ENCODE peak calls at places on chromosomes 11 and 22, in five cellular contexts. One of them, this sample, is unnamed.

GRCh38 chr22:35643991-35644390 is 4.3 kb upstream of the APOL6 start:
- DNase-seq in endodermal cell: no peak
- DNase-seq in GM10248: no peak
- DNase-seq in HFF-Myc: no peak
- DNase-seq in WTC11: no peak
- DNase-seq in this sample: no peak

GRCh38 chr11:16456366-16456765 is 100.0 kb upstream of the SOX6 start:
- DNase-seq in endodermal cell: no peak
- DNase-seq in GM10248: no peak
- DNase-seq in HFF-Myc: no peak
- DNase-seq in WTC11: no peak
- DNase-seq in this sample: no peak

GRCh38 chr11:118149493-118149892 is 3.1 kb downstream of the SCN4B start:
- DNase-seq in endodermal cell: peak
- DNase-seq in GM10248: no peak
- DNase-seq in HFF-Myc: no peak
- DNase-seq in WTC11: no peak
- DNase-seq in this sample: no peak

GRCh38 chr22:39474351-39474991 is 17.7 kb downstream of the MGAT3 start:
- DNase-seq in endodermal cell: peak
- DNase-seq in GM10248: no peak
- DNase-seq in HFF-Myc: no peak
- DNase-seq in WTC11: peak
- DNase-seq in this sample: peak

GRCh38 chr11:62245271-62245753 is 3.3 kb downstream of the SCGB1D2 start:
- DNase-seq in endodermal cell: peak
- DNase-seq in GM10248: peak
- DNase-seq in HFF-Myc: no peak
- DNase-seq in WTC11: peak
- DNase-seq in this sample: peak

GRCh38 chr11:94897330-94897768 is 76.0 kb downstream of the CWC15 start:
- DNase-seq in endodermal cell: peak
- DNase-seq in GM10248: peak
- DNase-seq in HFF-Myc: peak
- DNase-seq in WTC11: peak
- DNase-seq in this sample: peak

GRCh38 chr22:22583030-22583429 is 24.0 kb upstream of the PRAME start:
- DNase-seq in endodermal cell: no peak
- DNase-seq in GM10248: no peak
- DNase-seq in HFF-Myc: no peak
- DNase-seq in WTC11: no peak
- DNase-seq in this sample: no peak

GRCh38 chr11:27158763-27159679 is 118.4 kb downstream of the BBOX1 start:
- DNase-seq in endodermal cell: peak
- DNase-seq in GM10248: peak
- DNase-seq in HFF-Myc: peak
- DNase-seq in WTC11: peak
- DNase-seq in this sample: peak

GRCh38 chr22:39351689-39352214 is 2.0 kb downstream of the SYNGR1 start:
- DNase-seq in endodermal cell: peak
- DNase-seq in GM10248: no peak
- DNase-seq in HFF-Myc: no peak
- DNase-seq in WTC11: peak
- DNase-seq in this sample: peak

GRCh38 chr11:77374611-77375031 is 73.1 kb upstream of the GDPD4 start:
- DNase-seq in endodermal cell: no peak
- DNase-seq in GM10248: no peak
- DNase-seq in HFF-Myc: no peak
- DNase-seq in WTC11: no peak
- DNase-seq in this sample: no peak

GRCh38 chr22:19467912-19468311 is 11.1 kb downstream of the UFD1 start:
- DNase-seq in endodermal cell: no peak
- DNase-seq in GM10248: no peak
- DNase-seq in HFF-Myc: no peak
- DNase-seq in WTC11: no peak
- DNase-seq in this sample: no peak

GRCh38 chr11:109426442-109426841 is 4.5 kb downstream of the C11orf87 start:
- DNase-seq in endodermal cell: no peak
- DNase-seq in GM10248: no peak
- DNase-seq in HFF-Myc: no peak
- DNase-seq in WTC11: no peak
- DNase-seq in this sample: no peak

GRCh38 chr11:85845052-85845631 is 10.0 kb upstream of the CCDC83 start:
- DNase-seq in endodermal cell: no peak
- DNase-seq in GM10248: no peak
- DNase-seq in HFF-Myc: no peak
- DNase-seq in WTC11: no peak
- DNase-seq in this sample: no peak

GRCh38 chr11:304915-305833 is 2.4 kb upstream of the IFITM2 start:
- DNase-seq in endodermal cell: peak
- DNase-seq in GM10248: peak
- DNase-seq in HFF-Myc: no peak
- DNase-seq in WTC11: peak
- DNase-seq in this sample: peak

GRCh38 chr11:91587131-91587530 is 637.5 kb upstream of the FAT3 start:
- DNase-seq in endodermal cell: no peak
- DNase-seq in GM10248: no peak
- DNase-seq in HFF-Myc: no peak
- DNase-seq in WTC11: no peak
- DNase-seq in this sample: no peak

GRCh38 chr11:629237-629583 is 2.2 kb upstream of the SCT start:
- DNase-seq in endodermal cell: peak
- DNase-seq in GM10248: peak
- DNase-seq in HFF-Myc: no peak
- DNase-seq in WTC11: peak
- DNase-seq in this sample: no peak

DNA sequence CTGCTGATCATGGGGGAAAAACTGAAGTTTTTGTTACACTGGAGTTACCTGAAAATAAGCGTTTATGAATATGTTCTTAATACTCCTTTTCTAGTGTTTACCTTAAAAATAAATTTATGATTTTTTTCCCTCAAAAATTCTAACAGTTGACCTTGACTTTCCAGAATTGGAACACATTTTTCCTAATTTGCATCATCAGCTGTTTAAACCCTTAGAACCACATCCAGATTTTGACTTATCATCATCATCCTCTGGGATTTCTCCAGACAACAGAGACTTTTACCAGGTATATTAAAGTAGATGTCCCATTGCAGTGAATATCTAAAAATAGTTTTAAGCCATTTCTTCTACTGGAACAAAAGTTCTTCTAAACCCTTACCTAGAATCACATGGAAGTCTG is 17.2 kb downstream of the TAF1D start:
- DNase-seq in endodermal cell: no peak
- DNase-seq in GM10248: no peak
- DNase-seq in HFF-Myc: no peak
- DNase-seq in WTC11: no peak
- DNase-seq in this sample: no peak
- TF ChIP-seq CTCF in endodermal cell: no peak
- TF ChIP-seq CTCF in GM10248: no peak
- TF ChIP-seq CTCF in HFF-Myc: no peak
- TF ChIP-seq CTCF in WTC11: no peak
- TF ChIP-seq CTCF in this sample: no peak

GRCh38 chr11:32297629-32298028 is 137.7 kb downstream of the WT1 start:
- DNase-seq in endodermal cell: no peak
- DNase-seq in GM10248: peak
- DNase-seq in HFF-Myc: peak
- DNase-seq in WTC11: no peak
- DNase-seq in this sample: no peak
- TF ChIP-seq CTCF in endodermal cell: peak
- TF ChIP-seq CTCF in GM10248: peak
- TF ChIP-seq CTCF in HFF-Myc: no peak
- TF ChIP-seq CTCF in WTC11: no peak
- TF ChIP-seq CTCF in this sample: no peak

GRCh38 chr11:131579932-131580387 is 209.5 kb downstream of the NTM start:
- DNase-seq in endodermal cell: peak
- DNase-seq in GM10248: peak
- DNase-seq in HFF-Myc: no peak
- DNase-seq in WTC11: peak
- DNase-seq in this sample: peak
- TF ChIP-seq CTCF in endodermal cell: peak
- TF ChIP-seq CTCF in GM10248: peak
- TF ChIP-seq CTCF in HFF-Myc: peak
- TF ChIP-seq CTCF in WTC11: peak
- TF ChIP-seq CTCF in this sample: peak

DNA sequence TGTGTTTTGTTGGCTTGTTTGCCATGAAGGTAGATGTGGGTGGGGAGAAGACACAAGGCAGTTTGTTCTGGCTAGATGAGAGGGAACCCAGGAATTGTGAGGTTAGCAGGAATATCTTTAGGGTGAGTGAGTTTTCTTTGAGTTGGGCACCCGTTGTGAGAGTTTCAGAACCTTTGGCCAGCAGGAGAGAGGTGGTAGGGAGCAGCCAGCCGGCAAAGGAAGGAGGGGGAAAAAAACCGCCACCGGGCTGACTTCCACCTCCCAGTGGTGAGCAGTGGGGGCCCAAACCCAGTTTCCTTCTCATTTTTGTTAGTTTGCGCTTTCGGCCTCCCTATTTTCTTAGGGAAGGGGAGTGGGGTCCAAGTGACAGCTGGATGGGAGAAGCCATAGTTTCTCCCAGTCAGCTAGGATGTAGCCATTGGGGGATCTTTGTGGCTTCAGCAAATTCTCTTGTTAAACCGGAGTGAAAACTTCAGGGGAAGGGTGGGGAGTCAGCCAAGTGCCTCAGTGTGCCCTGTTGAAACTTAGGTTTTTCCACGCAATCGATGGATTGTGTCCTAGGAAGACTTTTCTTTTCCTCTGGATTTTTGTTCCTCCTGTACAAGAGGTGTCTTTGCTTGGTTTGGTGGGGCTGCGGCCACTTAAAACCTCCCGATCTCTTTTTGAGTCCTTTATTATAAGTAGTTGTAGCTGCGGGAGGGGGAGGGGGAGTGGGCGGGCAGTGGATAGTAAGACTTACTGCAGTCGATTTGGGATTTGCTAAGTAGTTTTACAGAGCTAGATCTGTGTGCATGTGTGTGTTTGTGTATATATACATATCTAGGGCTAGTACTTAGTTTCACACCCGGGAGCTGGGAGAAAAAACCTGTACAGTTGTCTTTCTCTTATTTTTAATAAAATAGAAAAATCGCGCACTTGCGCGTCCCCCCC is 1.1 kb upstream of the GCAT start:
- DNase-seq in endodermal cell: peak
- DNase-seq in GM10248: no peak
- DNase-seq in HFF-Myc: no peak
- DNase-seq in WTC11: peak
- DNase-seq in this sample: no peak
- TF ChIP-seq CTCF in endodermal cell: no peak
- TF ChIP-seq CTCF in GM10248: no peak
- TF ChIP-seq CTCF in HFF-Myc: no peak
- TF ChIP-seq CTCF in WTC11: no peak
- TF ChIP-seq CTCF in this sample: peak

GRCh38 chr11:134015541-134015940 is 53.3 kb upstream of the JAM3 start:
- DNase-seq in endodermal cell: no peak
- DNase-seq in GM10248: no peak
- DNase-seq in HFF-Myc: no peak
- DNase-seq in WTC11: no peak
- DNase-seq in this sample: no peak

GRCh38 chr11:134013518-134013917 is 55.4 kb upstream of the JAM3 start:
- DNase-seq in endodermal cell: no peak
- DNase-seq in GM10248: no peak
- DNase-seq in HFF-Myc: no peak
- DNase-seq in WTC11: no peak
- DNase-seq in this sample: no peak

GRCh38 chr11:134017773-134018430 is 51.0 kb upstream of the JAM3 start:
- DNase-seq in endodermal cell: no peak
- DNase-seq in GM10248: no peak
- DNase-seq in HFF-Myc: no peak
- DNase-seq in WTC11: no peak
- DNase-seq in this sample: no peak

GRCh38 chr11:134019500-134019899 is 49.4 kb upstream of the JAM3 start:
- DNase-seq in endodermal cell: no peak
- DNase-seq in GM10248: no peak
- DNase-seq in HFF-Myc: no peak
- DNase-seq in WTC11: no peak
- DNase-seq in this sample: no peak

DNA sequence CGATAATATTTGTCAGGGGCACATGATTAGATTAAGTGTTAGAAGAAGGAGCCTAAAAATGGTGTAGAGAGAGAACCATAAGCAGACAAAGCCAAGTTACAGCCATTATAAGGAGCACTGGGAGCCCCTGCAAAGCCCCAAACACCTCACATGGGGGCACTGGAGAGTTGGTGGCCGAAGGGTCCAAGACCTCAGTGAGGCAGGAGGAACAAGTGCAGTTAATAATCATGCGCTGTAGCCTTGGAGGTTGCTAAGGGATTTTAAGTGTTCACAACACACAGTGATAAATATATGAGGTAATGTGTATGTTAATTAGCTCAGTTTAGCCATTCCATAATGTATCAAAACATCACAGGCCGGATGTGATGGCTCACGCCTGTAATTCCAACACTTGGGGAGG is 54.4 kb upstream of the JAM3 start:
- DNase-seq in endodermal cell: peak
- DNase-seq in GM10248: no peak
- DNase-seq in HFF-Myc: no peak
- DNase-seq in WTC11: peak
- DNase-seq in this sample: peak
- TF ChIP-seq CTCF in endodermal cell: peak
- TF ChIP-seq CTCF in GM10248: no peak
- TF ChIP-seq CTCF in HFF-Myc: peak
- TF ChIP-seq CTCF in WTC11: no peak
- TF ChIP-seq CTCF in this sample: peak

GRCh38 chr22:31944700-31945477 is 554 bp downstream of the YWHAH start:
- DNase-seq in endodermal cell: peak
- DNase-seq in GM10248: no peak
- DNase-seq in HFF-Myc: no peak
- DNase-seq in WTC11: peak
- DNase-seq in this sample: no peak
- TF ChIP-seq CTCF in endodermal cell: peak
- TF ChIP-seq CTCF in GM10248: no peak
- TF ChIP-seq CTCF in HFF-Myc: no peak
- TF ChIP-seq CTCF in WTC11: no peak
- TF ChIP-seq CTCF in this sample: peak

DNA sequence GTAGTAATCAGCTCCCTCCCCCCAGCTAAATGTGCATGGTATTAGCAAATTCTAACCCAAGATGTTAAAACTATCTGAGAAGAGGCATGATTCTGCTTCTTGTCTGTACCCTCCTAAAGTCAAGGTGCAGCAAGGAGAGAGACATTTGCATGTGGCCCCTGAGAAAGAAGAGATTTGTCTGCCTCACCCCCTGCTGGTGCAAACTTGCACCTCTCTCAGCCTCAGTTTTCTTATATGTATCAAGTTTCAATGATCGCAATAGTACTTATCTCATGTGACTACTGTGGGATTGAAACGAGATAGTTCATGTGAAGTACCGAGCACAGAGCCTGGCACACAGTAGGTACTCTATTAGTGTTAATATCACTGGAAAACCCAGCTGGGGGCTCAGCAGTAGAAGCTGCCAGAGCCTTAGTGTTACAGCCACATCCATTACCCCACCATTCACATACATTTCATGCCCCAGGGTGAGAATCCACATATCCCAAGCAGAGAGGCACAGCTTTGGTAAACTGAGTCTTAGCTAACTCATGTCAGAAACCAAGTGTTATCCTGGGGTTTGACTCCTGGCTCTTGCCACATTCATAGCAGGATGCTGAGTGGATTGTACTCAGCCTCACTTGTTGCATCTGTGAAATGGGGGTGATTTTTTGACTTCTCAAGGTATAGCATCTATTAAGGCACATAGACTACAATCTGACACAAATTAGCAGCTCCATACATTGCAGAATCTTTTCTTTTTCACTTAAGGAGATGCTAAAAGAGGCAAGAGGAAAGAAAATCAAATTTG is 24.9 kb downstream of the CD44 start:
- DNase-seq in endodermal cell: peak
- DNase-seq in GM10248: no peak
- DNase-seq in HFF-Myc: no peak
- DNase-seq in WTC11: no peak
- DNase-seq in this sample: no peak
- TF ChIP-seq CTCF in endodermal cell: peak
- TF ChIP-seq CTCF in GM10248: peak
- TF ChIP-seq CTCF in HFF-Myc: peak
- TF ChIP-seq CTCF in WTC11: no peak
- TF ChIP-seq CTCF in this sample: peak

This sample was measured in H9.